ENCODE peak calls at places on chromosomes 4 and X, in four cellular contexts. One of them, this sample, is unnamed.

GRCh38 chr4:177047070-177047850 is 254.5 kb upstream of the VEGFC start:
- DNase-seq in HCT116: peak
- DNase-seq in fibroblast of lung: peak
- DNase-seq in SK-N-SH: peak
- DNase-seq in this sample: peak

GRCh38 chr4:167176723-167177367 is 57.4 kb downstream of the SPOCK3 start:
- DNase-seq in HCT116: no peak
- DNase-seq in SK-N-SH: no peak
- DNase-seq in fibroblast of lung: no peak
- DNase-seq in this sample: no peak

GRCh38 chr4:152534541-152535231 is 1.2 kb downstream of the FBXW7 start:
- DNase-seq in HCT116: no peak
- DNase-seq in fibroblast of lung: peak
- DNase-seq in SK-N-SH: peak
- DNase-seq in this sample: peak

GRCh38 chr4:27360651-27361347 is 500.2 kb downstream of the STIM2 start:
- DNase-seq in HCT116: no peak
- DNase-seq in SK-N-SH: no peak
- DNase-seq in fibroblast of lung: no peak
- DNase-seq in this sample: no peak

GRCh38 chr4:178681871-178682270 is 1239.6 kb upstream of the AGA start:
- DNase-seq in SK-N-SH: no peak
- DNase-seq in HCT116: no peak
- DNase-seq in fibroblast of lung: peak
- DNase-seq in this sample: no peak

GRCh38 chrX:43481601-43482000 is 174.5 kb upstream of the MAOA start:
- DNase-seq in fibroblast of lung: no peak
- DNase-seq in SK-N-SH: no peak
- DNase-seq in HCT116: no peak
- DNase-seq in this sample: no peak

GRCh38 chrX:40153335-40154221 is 55.8 kb upstream of the BCOR start:
- DNase-seq in HCT116: no peak
- DNase-seq in SK-N-SH: peak
- DNase-seq in fibroblast of lung: peak
- DNase-seq in this sample: peak

GRCh38 chr4:101417046-101417445 is 69.7 kb upstream of the PPP3CA start:
- DNase-seq in fibroblast of lung: no peak
- DNase-seq in SK-N-SH: no peak
- DNase-seq in HCT116: no peak
- DNase-seq in this sample: no peak

GRCh38 chrX:3295731-3296130 is 50.7 kb downstream of the MXRA5 start:
- DNase-seq in SK-N-SH: peak
- DNase-seq in fibroblast of lung: no peak
- DNase-seq in HCT116: peak
- DNase-seq in this sample: peak

GRCh38 chr4:96525901-96526300 is 686.0 kb downstream of the PDHA2 start:
- DNase-seq in HCT116: no peak
- DNase-seq in fibroblast of lung: no peak
- DNase-seq in SK-N-SH: no peak
- DNase-seq in this sample: no peak

GRCh38 chr4:35793766-35794165 is 450.5 kb downstream of the ARAP2 start:
- DNase-seq in fibroblast of lung: no peak
- DNase-seq in SK-N-SH: no peak
- DNase-seq in HCT116: no peak
- DNase-seq in this sample: no peak
- H3K4me2 ChIP-seq in fibroblast of lung: no peak
- H3K4me2 ChIP-seq in SK-N-SH: no peak
- H3K4me2 ChIP-seq in HCT116: no peak
- H3K4me2 ChIP-seq in this sample: no peak

GRCh38 chr4:1869530-1870327 is 1.5 kb upstream of the NSD2 start:
- DNase-seq in SK-N-SH: no peak
- DNase-seq in fibroblast of lung: no peak
- DNase-seq in HCT116: no peak
- DNase-seq in this sample: no peak
- H3K4me3 ChIP-seq in SK-N-SH: peak
- H3K4me3 ChIP-seq in fibroblast of lung: peak
- H3K4me3 ChIP-seq in HCT116: peak
- H3K4me3 ChIP-seq in this sample: peak

GRCh38 chr4:109213056-109213455 is 89.4 kb downstream of the COL25A1 start:
- DNase-seq in SK-N-SH: no peak
- DNase-seq in HCT116: no peak
- DNase-seq in fibroblast of lung: no peak
- DNase-seq in this sample: no peak

GRCh38 chr4:109216085-109216696 is 86.3 kb downstream of the COL25A1 start:
- DNase-seq in fibroblast of lung: no peak
- DNase-seq in SK-N-SH: no peak
- DNase-seq in HCT116: no peak
- DNase-seq in this sample: no peak

GRCh38 chr4:109218288-109218687 is 84.2 kb downstream of the COL25A1 start:
- DNase-seq in fibroblast of lung: no peak
- DNase-seq in SK-N-SH: no peak
- DNase-seq in HCT116: no peak
- DNase-seq in this sample: no peak

GRCh38 chr4:109214622-109215350 is 87.7 kb downstream of the COL25A1 start:
- DNase-seq in SK-N-SH: no peak
- DNase-seq in HCT116: no peak
- DNase-seq in fibroblast of lung: peak
- DNase-seq in this sample: no peak

GRCh38 chr4:109215511-109215910 is 86.9 kb downstream of the COL25A1 start:
- DNase-seq in fibroblast of lung: no peak
- DNase-seq in SK-N-SH: no peak
- DNase-seq in HCT116: no peak
- DNase-seq in this sample: no peak
- H3K4me2 ChIP-seq in fibroblast of lung: no peak
- H3K4me2 ChIP-seq in SK-N-SH: no peak
- H3K4me2 ChIP-seq in HCT116: no peak
- H3K4me2 ChIP-seq in this sample: no peak

GRCh38 chrX:135421932-135422809 is at the start of gene SMIM10L2A:
- DNase-seq in SK-N-SH: peak
- DNase-seq in HCT116: no peak
- DNase-seq in fibroblast of lung: no peak
- DNase-seq in this sample: no peak
- H3K4me3 ChIP-seq in SK-N-SH: peak
- H3K4me3 ChIP-seq in HCT116: peak
- H3K4me3 ChIP-seq in fibroblast of lung: no peak
- H3K4me3 ChIP-seq in this sample: peak

DNA sequence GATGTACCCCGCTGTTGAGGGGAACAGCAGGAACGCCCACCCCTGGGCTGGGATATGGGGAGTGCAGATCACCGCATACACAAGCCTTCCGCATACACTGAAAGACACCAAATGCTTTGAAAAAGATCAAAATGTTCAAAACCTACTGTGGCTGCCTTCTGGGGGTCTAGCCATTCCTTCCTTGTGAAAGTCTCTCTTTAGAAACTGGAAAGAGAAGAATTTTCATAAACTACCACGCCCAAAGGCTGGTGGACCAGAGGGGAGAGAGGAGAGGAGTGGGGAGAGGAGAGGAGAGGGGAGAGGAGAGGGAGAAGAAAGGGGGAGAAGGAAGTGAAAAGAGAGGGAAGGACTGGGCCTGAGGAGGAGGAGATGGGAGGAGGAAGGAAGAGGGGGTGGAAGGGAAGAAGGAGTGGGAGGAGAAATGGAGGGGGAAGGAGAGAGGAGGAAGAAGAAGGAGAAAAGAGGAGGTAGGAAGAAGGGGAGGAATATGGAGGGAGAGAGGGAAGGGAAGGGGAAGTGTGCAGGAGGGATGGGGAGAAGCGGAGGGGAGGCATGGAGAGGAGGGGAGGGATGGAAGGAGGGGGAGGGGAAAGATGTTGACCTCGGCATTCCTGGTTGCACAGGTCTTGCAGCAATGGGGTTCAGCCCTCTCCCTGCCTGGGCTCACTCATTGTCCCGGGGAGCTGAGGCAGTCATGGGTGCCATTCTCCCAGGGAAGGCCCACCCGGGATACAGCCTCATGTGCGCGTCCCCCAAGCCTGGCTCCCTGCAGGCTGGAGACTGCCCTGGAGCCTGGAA is 5.5 kb upstream of the HMX1 start:
- DNase-seq in SK-N-SH: no peak
- DNase-seq in fibroblast of lung: no peak
- DNase-seq in HCT116: no peak
- DNase-seq in this sample: no peak
- H3K4me2 ChIP-seq in SK-N-SH: no peak
- H3K4me2 ChIP-seq in fibroblast of lung: no peak
- H3K4me2 ChIP-seq in HCT116: no peak
- H3K4me2 ChIP-seq in this sample: no peak

DNA sequence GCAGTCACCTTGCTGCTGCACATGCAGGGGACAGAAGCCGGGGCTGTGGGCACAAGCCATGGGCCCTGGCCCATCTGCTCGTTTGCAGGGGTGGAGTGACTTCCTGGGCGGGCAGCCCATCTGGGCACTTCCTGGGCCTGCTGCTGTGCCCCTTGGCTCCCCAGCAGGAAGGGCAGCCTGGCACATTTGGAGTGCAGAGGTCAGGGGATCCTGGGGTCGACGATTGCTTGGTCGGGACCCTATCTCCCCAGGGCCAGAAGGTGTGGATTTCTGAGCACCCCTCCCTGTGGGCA is 10.9 kb upstream of the MXD4 start:
- DNase-seq in SK-N-SH: no peak
- DNase-seq in HCT116: no peak
- DNase-seq in fibroblast of lung: no peak
- DNase-seq in this sample: no peak
- H3K4me3 ChIP-seq in SK-N-SH: no peak
- H3K4me3 ChIP-seq in HCT116: no peak
- H3K4me3 ChIP-seq in fibroblast of lung: no peak
- H3K4me3 ChIP-seq in this sample: no peak